ENCODE peak calls at places on chromosomes 3 and 15, in nine cellular contexts. T, W, N, Q, I, H, S, E and C are unnamed samples.
A peak's percentile ranks its signal among the peaks of the same experiment; 100 is the strongest.

GRCh38 chr3:47961036-47961435 is 55.2 kb downstream of the MAP4 start:
- DNase-seq in I (no peak), S (no peak), Q (no peak), W (no peak), T (no peak), N (no peak), E (no peak), H (no peak), C (no peak)

GRCh38 chr3:168100777-168101492 is 5.2 kb upstream of the GOLIM4 start:
- DNase-seq in Q (no peak), S (no peak), W (no peak), H (no peak), N (no peak), I (peak; percentile 56), T (no peak), E (no peak), C (no peak)

GRCh38 chr3:132448211-132448961 is 31.1 kb downstream of the DNAJC13 start:
- DNase-seq in H (peak; percentile 47), S (no peak), I (no peak), W (peak; percentile 75), T (no peak), Q (no peak), E (no peak), N (no peak), C (no peak)

GRCh38 chr3:130700541-130700940 is 46.1 kb downstream of the PIK3R4 start:
- DNase-seq in I (peak; percentile 3), Q (no peak), N (no peak), E (no peak), H (no peak), T (no peak), S (no peak), W (no peak), C (no peak)

GRCh38 chr15:40379853-40380252 is 2.7 kb upstream of the KNSTRN start:
- DNase-seq in Q (peak; percentile 44), W (peak; percentile 69), T (no peak), I (peak; percentile 86), S (no peak), N (no peak), E (no peak), H (no peak), C (no peak)

GRCh38 chr3:179410317-179410716 is 41.0 kb downstream of the GNB4 start:
- DNase-seq in H (no peak), I (peak; percentile 1), N (no peak), T (no peak), E (no peak), W (no peak), S (no peak), Q (no peak), C (no peak)

GRCh38 chr3:184145120-184145524 is 10.0 kb downstream of the EIF2B5 start:
- DNase-seq in Q (no peak), T (no peak), N (no peak), I (peak; percentile 89), W (no peak), H (peak; percentile 77), S (no peak), E (no peak), C (no peak)

GRCh38 chr3:125624341-125624740 is 29.0 kb upstream of the OSBPL11 start:
- DNase-seq in N (no peak), W (no peak), Q (no peak), I (peak; percentile 44), E (no peak), S (no peak), T (no peak), H (no peak), C (no peak)

GRCh38 chr15:24760066-24760465 is 84.5 kb downstream of the NPAP1 start:
- DNase-seq in N (no peak), I (no peak), E (no peak), W (no peak), S (no peak), T (no peak), H (no peak), Q (no peak), C (no peak)

GRCh38 chr3:8529738-8530525 is 28.3 kb downstream of the LMCD1 start:
- DNase-seq in E (no peak), H (no peak), S (no peak), W (no peak), T (no peak), I (peak; percentile 75), Q (no peak), N (no peak), C (no peak)

GRCh38 chr3:99394831-99395733 is 243.3 kb upstream of the COL8A1 start:
- DNase-seq in E (no peak), N (no peak), H (no peak), S (no peak), W (no peak), I (peak; percentile 91), T (no peak), Q (no peak), C (no peak)

GRCh38 chr15:52657338-52657737 is 21.9 kb downstream of the ATOSA start:
- DNase-seq in Q (no peak), I (no peak), E (no peak), S (no peak), N (no peak), H (no peak), W (no peak), T (no peak), C (no peak)

GRCh38 chr3:52171577-52172261 is 17.5 kb upstream of the POC1A start:
- DNase-seq in E (no peak), T (no peak), I (peak; percentile 14), Q (no peak), N (no peak), H (no peak), S (no peak), W (no peak), C (no peak)

GRCh38 chr3:53160335-53160659 is 712 bp upstream of the PRKCD start:
- DNase-seq in Q (no peak), T (no peak), S (no peak), I (no peak), E (no peak), W (no peak), H (no peak), N (no peak), C (no peak)

GRCh38 chr3:16769525-16769924 is 115.2 kb upstream of the PLCL2 start:
- DNase-seq in I (peak; percentile 15), N (no peak), H (no peak), S (no peak), E (no peak), W (no peak), T (no peak), Q (no peak), C (no peak)